ENCODE peak calls at places on chromosome 17, in four cellular contexts. V, T, M and J are unnamed samples. For H3K4me1, the result is how much of the 10 kb centered on the place peaks cover.

GRCh38 chr17:76196675-76197074 is 43.6 kb downstream of the RNF157 start:
- DNase-seq in V (no peak), T (no peak), M (no peak), J (no peak)

GRCh38 chr17:44556114-44556853 is 1.0 kb upstream of the FZD2 start:
- DNase-seq in V (peak), T (peak), M (peak), J (no peak)

GRCh38 chr17:9144502-9145233 is 123.4 kb downstream of the NTN1 start:
- DNase-seq in V (no peak), T (no peak), M (peak), J (no peak)

GRCh38 chr17:56795510-56795909 is 38.2 kb downstream of the C17orf67 start:
- DNase-seq in V (no peak), T (no peak), M (no peak), J (no peak)

GRCh38 chr17:39979021-39979660 is 1.5 kb upstream of the PSMD3 start:
- DNase-seq in V (peak), T (no peak), M (no peak), J (no peak)

GRCh38 chr17:57713140-57713539 is 32.0 kb downstream of the CCDC182 start:
- DNase-seq in V (no peak), T (no peak), M (no peak), J (no peak)

GRCh38 chr17:32335046-32335445 is 6.9 kb downstream of the C17orf75 start:
- DNase-seq in V (no peak), T (no peak), M (no peak), J (no peak)

GRCh38 chr17:2707721-2708584 is 3.6 kb downstream of the CLUH start:
- DNase-seq in V (no peak), T (peak), M (no peak), J (no peak)

GRCh38 chr17:9445424-9445823 is 130.2 kb downstream of the STX8 start:
- DNase-seq in V (no peak), T (no peak), M (no peak), J (no peak)

GRCh38 chr17:65260626-65261025 is 123.5 kb downstream of the RGS9 start:
- DNase-seq in V (no peak), T (no peak), M (no peak), J (no peak)

GRCh38 chr17:61475726-61476125 is 23.5 kb downstream of the TBX4 start:
- DNase-seq in V (peak), T (no peak), M (no peak), J (no peak)

GRCh38 chr17:49630113-49630900 is 47.6 kb downstream of the SPOP start:
- DNase-seq in V (no peak), T (no peak), M (no peak), J (no peak)

GRCh38 chr17:62179525-62180161 is 114.6 kb upstream of the MED13 start:
- DNase-seq in V (peak), T (no peak), M (peak), J (no peak)

GRCh38 chr17:44354582-44355309 is 8.9 kb downstream of the FAM171A2 start:
- DNase-seq in V (no peak), T (peak), M (peak), J (peak)

GRCh38 chr17:14715531-14715930 is 414.6 kb downstream of the HS3ST3B1 start:
- DNase-seq in V (no peak), T (no peak), M (no peak), J (no peak)

GRCh38 chr17:1590031-1590746 is 27.6 kb upstream of the PITPNA start:
- DNase-seq in V (peak), T (peak), M (peak), J (no peak)

GRCh38 chr17:39235555-39236221 is 9.9 kb upstream of the STAC2 start:
- DNase-seq in V (peak), T (peak), M (peak), J (peak)

GRCh38 chr17:30571921-30572320 is 94.7 kb downstream of the GOSR1 start:
- DNase-seq in V (no peak), T (no peak), M (no peak), J (no peak)

GRCh38 chr17:58337600-58338453 is 9.2 kb upstream of the TSPOAP1 start:
- DNase-seq in V (peak), T (peak), M (peak), J (peak)

GRCh38 chr17:60496051-60496450 is 30.0 kb downstream of the APPBP2 start:
- DNase-seq in V (peak), T (no peak), M (no peak), J (no peak)

GRCh38 chr17:7914771-7915610 is 1.1 kb downstream of the RNF227 start:
- DNase-seq in V (peak), T (peak), M (no peak), J (no peak)

GRCh38 chr17:39926588-39927100 is 757 bp downstream of the ORMDL3 start:
- DNase-seq in V (no peak), T (peak), M (peak), J (peak)

GRCh38 chr17:78173025-78173715 is 4.8 kb downstream of the SYNGR2 start:
- DNase-seq in V (no peak), T (no peak), M (peak), J (peak)

GRCh38 chr17:48626470-48627241 is 498 bp upstream of the HOXB9 start:
- DNase-seq in V (peak), T (no peak), M (peak), J (no peak)

GRCh38 chr17:19250421-19251141 is 13.4 kb downstream of the EPN2 start:
- DNase-seq in V (no peak), T (peak), M (no peak), J (no peak)

GRCh38 chr17:64001763-64002529 is 3.8 kb downstream of the PRR29 start:
- DNase-seq in V (peak), T (no peak), M (no peak), J (no peak)

GRCh38 chr17:4836221-4836620 is 3.1 kb downstream of the MINK1 start:
- DNase-seq in V (no peak), T (no peak), M (no peak), J (no peak)

GRCh38 chr17:336110-337021 is 16.2 kb downstream of the RPH3AL start:
- DNase-seq in V (no peak), T (peak), M (peak), J (peak)

GRCh38 chr17:8016632-8017424 is 14.4 kb downstream of the GUCY2D start:
- DNase-seq in V (no peak), T (peak), M (peak), J (peak)

GRCh38 chr17:49053171-49053829 is 56.1 kb downstream of the IGF2BP1 start:
- DNase-seq in V (no peak), T (no peak), M (no peak), J (no peak)

GRCh38 chr17:82869536-82869935 is 29.7 kb upstream of the ZNF750 start:
- DNase-seq in V (no peak), T (no peak), M (no peak), J (no peak)

GRCh38 chr17:40854175-40854814 is 12.7 kb downstream of the KRT12 start:
- DNase-seq in V (peak), T (no peak), M (no peak), J (no peak)

GRCh38 chr17:68892193-68892592 is 63.0 kb downstream of the ABCA8 start:
- DNase-seq in V (no peak), T (no peak), M (no peak), J (no peak)

GRCh38 chr17:35930211-35931065 is at the start of gene RDM1:
- DNase-seq in V (peak), T (peak), M (peak), J (peak)

GRCh38 chr17:82531431-82531881 is 11.9 kb downstream of the FOXK2 start:
- DNase-seq in V (peak), T (no peak), M (no peak), J (no peak)

GRCh38 chr17:78058001-78058400 is 70.6 kb downstream of the TMC6 start:
- DNase-seq in V (no peak), T (no peak), M (no peak), J (no peak)

GRCh38 chr17:57246257-57246656 is 10.1 kb upstream of the MSI2 start:
- DNase-seq in V (no peak), T (no peak), M (no peak), J (no peak)

GRCh38 chr17:75723201-75723930 is 2.1 kb downstream of the ITGB4 start:
- DNase-seq in V (no peak), T (no peak), M (peak), J (no peak)

GRCh38 chr17:9940826-9941225 is 35.8 kb upstream of the RCVRN start:
- DNase-seq in V (no peak), T (no peak), M (no peak), J (no peak)

GRCh38 chr17:36939059-36939943 is 2.0 kb downstream of the LHX1 start:
- DNase-seq in V (no peak), T (no peak), M (no peak), J (no peak)
- H3K4me1 ChIP-seq in V (under half), T (under half), M (under half), J (half or more)

GRCh38 chr17:28763137-28763799 is 19.5 kb downstream of the TRAF4 start:
- DNase-seq in V (no peak), T (no peak), M (no peak), J (no peak)
- H3K4me3 ChIP-seq in V (no peak), T (no peak), M (no peak), J (no peak)

GRCh38 chr17:42363767-42364585 is 24.3 kb downstream of the STAT3 start:
- DNase-seq in V (peak), T (no peak), M (no peak), J (no peak)

GRCh38 chr17:42362245-42362961 is 25.8 kb downstream of the STAT3 start:
- DNase-seq in V (no peak), T (no peak), M (no peak), J (no peak)

GRCh38 chr17:42359133-42359532 is 29.1 kb downstream of the STAT3 start:
- DNase-seq in V (no peak), T (no peak), M (no peak), J (no peak)

GRCh38 chr17:42363231-42363630 is 25.0 kb downstream of the STAT3 start:
- DNase-seq in V (no peak), T (no peak), M (no peak), J (no peak)

GRCh38 chr17:42361781-42362186 is 26.5 kb downstream of the STAT3 start:
- DNase-seq in V (no peak), T (no peak), M (peak), J (peak)
- H3K4me1 ChIP-seq in V (under half), T (half or more), M (under half), J (under half)

GRCh38 chr17:74337834-74338500 is 11.9 kb downstream of the KIF19 start:
- DNase-seq in V (no peak), T (no peak), M (no peak), J (no peak)
- H3K4me3 ChIP-seq in V (no peak), T (no peak), M (no peak), J (no peak)

DNA sequence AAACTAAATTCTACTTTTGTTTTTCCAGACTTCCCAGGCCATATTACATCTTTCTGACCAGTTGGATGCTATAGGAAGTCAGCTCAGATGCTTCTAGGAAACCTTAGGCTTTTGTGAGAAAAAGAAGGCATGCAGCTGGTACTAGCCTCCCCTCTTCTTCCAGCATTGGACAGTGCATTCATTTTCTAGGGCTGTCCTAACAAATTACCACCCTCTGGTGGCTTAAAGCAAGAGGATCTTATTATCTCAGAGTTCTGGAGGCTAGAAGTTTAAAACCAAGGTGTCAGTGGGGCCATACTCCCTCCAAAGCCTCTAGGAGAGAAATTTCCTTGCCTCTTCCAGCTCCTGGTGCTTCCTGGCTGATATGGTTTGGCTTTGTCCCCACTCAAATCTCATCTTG is 467.8 kb downstream of the SLC39A11 start:
- DNase-seq in V (no peak), T (no peak), M (no peak), J (no peak)
- H3K4me1 ChIP-seq in V (under half), T (under half), M (under half), J (under half)

GRCh38 chr17:6830383-6830986 is 1.0 kb downstream of the TEKT1 start:
- DNase-seq in V (no peak), T (no peak), M (no peak), J (no peak)

DNA sequence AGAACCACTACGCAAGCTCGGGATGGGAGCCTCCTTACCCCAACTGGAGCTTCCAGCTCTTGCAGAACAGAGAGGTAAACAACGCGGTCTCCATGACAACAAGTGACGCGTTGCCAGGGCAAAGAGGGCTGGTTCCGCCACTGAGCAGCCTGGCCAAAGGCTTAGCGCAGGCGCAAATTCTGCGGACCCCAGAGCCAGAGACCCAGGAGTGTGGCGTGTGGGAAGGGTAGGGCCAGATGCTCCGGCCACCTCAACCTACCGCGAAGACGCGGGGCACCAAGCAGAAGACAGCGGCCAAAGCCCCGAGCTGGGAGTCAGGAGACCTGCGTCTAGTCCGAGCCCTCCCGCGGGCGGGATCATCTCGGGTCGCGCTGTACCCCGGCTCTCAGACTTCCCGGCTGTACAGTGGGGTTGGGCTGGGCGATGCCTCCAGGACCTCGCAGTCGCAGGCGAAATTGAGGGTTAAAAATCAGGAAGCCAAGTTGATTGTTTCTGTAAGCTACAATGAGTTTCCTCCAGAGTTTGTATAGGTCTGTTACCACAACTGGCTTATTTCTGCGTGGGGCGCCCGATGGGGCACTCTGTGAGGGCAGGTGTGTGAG is at the start of gene TEKT1:
- DNase-seq in V (peak), T (peak), M (peak), J (peak)
- H3K4me3 ChIP-seq in V (no peak), T (no peak), M (peak), J (no peak)

GRCh38 chr17:81241648-81242420 is 2.7 kb downstream of the NDUFAF8 start:
- DNase-seq in V (peak), T (peak), M (no peak), J (peak)
- H3K4me1 ChIP-seq in V (under half), T (under half), M (under half), J (under half)